ENCODE peak calls at places on chromosomes 7 and 10, in six cellular contexts. X, L, J, F, M and V are unnamed samples.

GRCh38 chr10:117165557-117166419 is 27.7 kb upstream of the VAX1 start:
- DNase-seq in X (peak; percentile 59), L (peak; percentile 20), J (peak; percentile 65), F (peak; percentile 42), M (no peak), V (peak; percentile 56)

GRCh38 chr7:139829654-139830130 is 628 bp downstream of the TBXAS1 start:
- DNase-seq in X (no peak), L (no peak), J (no peak), F (no peak), M (no peak), V (no peak)

GRCh38 chr10:63384001-63384400 is 81.8 kb downstream of the JMJD1C start:
- DNase-seq in X (no peak), L (no peak), J (no peak), F (no peak), M (no peak), V (no peak)

GRCh38 chr7:40008218-40008815 is 58.3 kb downstream of the CDK13 start:
- DNase-seq in X (no peak), L (no peak), J (no peak), F (no peak), M (no peak), V (no peak)

GRCh38 chr10:86500846-86501245 is 20.7 kb downstream of the WAPL start:
- DNase-seq in X (no peak), L (no peak), J (no peak), F (no peak), M (no peak), V (no peak)

GRCh38 chr7:36138209-36138608 is 14.8 kb upstream of the EEPD1 start:
- DNase-seq in X (no peak), L (no peak), J (no peak), F (no peak), M (no peak), V (no peak)

GRCh38 chr7:156224441-156225225 is 412.4 kb upstream of the SHH start:
- DNase-seq in X (no peak), L (no peak), J (no peak), F (no peak), M (no peak), V (no peak)

GRCh38 chr7:126856691-126857291 is 395.9 kb downstream of the GRM8 start:
- DNase-seq in X (no peak), L (no peak), J (no peak), F (peak; percentile 15), M (no peak), V (no peak)

GRCh38 chr10:6694447-6695155 is 114.5 kb upstream of the PRKCQ start:
- DNase-seq in X (no peak), L (no peak), J (no peak), F (no peak), M (no peak), V (no peak)

GRCh38 chr10:86599729-86600128 is 54.6 kb upstream of the OPN4 start:
- DNase-seq in X (peak; percentile 18), L (no peak), J (no peak), F (peak; percentile 39), M (no peak), V (no peak)

GRCh38 chr10:115093286-115093775 is at the start of gene ATRNL1:
- DNase-seq in X (peak; percentile 62), L (peak; percentile 78), J (peak; percentile 61), F (no peak), M (no peak), V (peak; percentile 51)

GRCh38 chr10:98255146-98255877 is 12.7 kb downstream of the LOXL4 start:
- DNase-seq in X (no peak), L (no peak), J (no peak), F (no peak), M (no peak), V (no peak)

GRCh38 chr10:98687685-98688084 is 240.9 kb upstream of the HPS1 start:
- DNase-seq in X (no peak), L (no peak), J (no peak), F (no peak), M (no peak), V (no peak)

GRCh38 chr7:101882595-101883564 is 65.5 kb downstream of the CUX1 start:
- DNase-seq in X (peak; percentile 90), L (peak; percentile 76), J (peak; percentile 79), F (peak; percentile 96), M (peak; percentile 93), V (peak; percentile 22)

GRCh38 chr7:87225696-87226095 is 6.2 kb upstream of the TMEM243 start:
- DNase-seq in X (no peak), L (no peak), J (no peak), F (no peak), M (no peak), V (no peak)

GRCh38 chr10:11830836-11831519 is 7.8 kb downstream of the PROSER2 start:
- DNase-seq in X (peak; percentile 19), L (no peak), J (no peak), F (no peak), M (no peak), V (no peak)

GRCh38 chr7:119065966-119066365 is 841.5 kb downstream of the ANKRD7 start:
- DNase-seq in X (no peak), L (no peak), J (no peak), F (no peak), M (no peak), V (no peak)

GRCh38 chr10:13382759-13383753 is 35.0 kb upstream of the SEPHS1 start:
- DNase-seq in X (peak; percentile 66), L (no peak), J (no peak), F (no peak), M (no peak), V (peak; percentile 87)

GRCh38 chr7:131188367-131189339 is 139.0 kb upstream of the MKLN1 start:
- DNase-seq in X (no peak), L (no peak), J (no peak), F (peak; percentile 61), M (peak; percentile 36), V (no peak)

GRCh38 chr7:112965506-112965905 is 121.1 kb downstream of the GPR85 start:
- DNase-seq in X (no peak), L (no peak), J (no peak), F (no peak), M (no peak), V (no peak)

GRCh38 chr10:121596668-121597503 is 1.4 kb downstream of the FGFR2 start:
- DNase-seq in X (peak; percentile 48), L (peak; percentile 72), J (no peak), F (no peak), M (no peak), V (peak; percentile 54)

GRCh38 chr7:70052691-70053090 is 454.4 kb downstream of the AUTS2 start:
- DNase-seq in X (no peak), L (no peak), J (no peak), F (no peak), M (no peak), V (no peak)

GRCh38 chr10:132677905-132678298 is 108.0 kb downstream of the NKX6-2 start:
- DNase-seq in X (no peak), L (no peak), J (no peak), F (no peak), M (no peak), V (peak; percentile 11)

GRCh38 chr10:517872-518475 is 171.5 kb downstream of the DIP2C start:
- DNase-seq in X (peak; percentile 45), L (no peak), J (no peak), F (no peak), M (no peak), V (peak; percentile 41)

DNA sequence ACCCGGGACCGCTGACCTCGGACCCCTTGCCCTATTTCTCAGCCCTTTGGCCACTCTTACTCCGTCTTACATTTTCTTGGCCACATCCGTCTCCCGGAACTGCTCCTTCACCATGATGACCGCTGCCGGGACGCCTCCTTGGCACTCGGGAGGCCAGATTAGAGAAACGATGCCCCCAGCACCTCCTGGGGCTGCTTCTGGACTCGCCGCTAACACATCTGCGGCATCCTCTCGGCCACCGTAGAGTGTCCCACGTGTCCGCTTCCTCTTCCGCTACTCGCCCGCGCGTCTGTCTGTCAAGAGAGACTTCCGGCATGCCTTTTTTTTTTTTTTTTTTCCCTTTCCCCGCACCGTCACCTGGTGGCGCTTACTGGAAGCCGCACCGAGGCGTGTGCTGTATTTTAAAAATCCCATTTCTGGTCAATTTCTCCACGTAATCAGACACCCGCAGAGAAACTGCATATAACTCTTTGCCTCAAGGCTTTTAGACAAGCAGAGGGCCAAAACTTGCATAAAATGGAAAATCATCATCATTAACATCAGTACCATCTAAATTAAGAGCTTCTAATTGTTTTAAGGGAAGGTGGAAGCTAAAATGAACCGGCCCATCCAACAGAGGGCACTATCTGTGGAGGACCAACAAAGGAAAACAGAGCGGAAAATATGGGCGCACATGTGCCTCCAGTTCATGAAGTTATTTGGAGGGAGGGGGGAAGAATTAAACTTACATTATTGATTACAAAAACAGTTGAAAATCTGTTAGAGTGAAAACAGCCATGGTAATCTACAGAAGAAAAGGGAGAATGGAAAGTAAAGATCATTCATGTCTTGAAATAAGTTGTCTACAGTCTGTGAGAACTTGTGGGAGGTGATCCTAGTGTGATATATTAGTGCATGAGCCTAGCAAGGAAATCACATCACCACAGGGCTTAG is at the start of gene POLR3A:
- DNase-seq in X (peak; percentile 96), L (peak; percentile 95), J (peak; percentile 97), F (peak; percentile 99), M (peak; percentile 94), V (peak; percentile 90)
- TF ChIP-seq POLR2A in X (peak; percentile 57), L (no peak), J (peak; percentile 40), F (peak; percentile 92), M (peak; percentile 46), V (peak; percentile 18)

GRCh38 chr10:8636371-8636770 is 581.9 kb downstream of the GATA3 start:
- DNase-seq in X (no peak), L (no peak), J (no peak), F (no peak), M (no peak), V (no peak)

GRCh38 chr10:8637640-8638039 is 583.2 kb downstream of the GATA3 start:
- DNase-seq in X (no peak), L (no peak), J (no peak), F (no peak), M (no peak), V (no peak)

GRCh38 chr10:8628351-8628750 is 573.9 kb downstream of the GATA3 start:
- DNase-seq in X (no peak), L (no peak), J (no peak), F (no peak), M (no peak), V (no peak)

GRCh38 chr10:8638088-8638672 is 583.7 kb downstream of the GATA3 start:
- DNase-seq in X (no peak), L (no peak), J (no peak), F (no peak), M (no peak), V (no peak)

DNA sequence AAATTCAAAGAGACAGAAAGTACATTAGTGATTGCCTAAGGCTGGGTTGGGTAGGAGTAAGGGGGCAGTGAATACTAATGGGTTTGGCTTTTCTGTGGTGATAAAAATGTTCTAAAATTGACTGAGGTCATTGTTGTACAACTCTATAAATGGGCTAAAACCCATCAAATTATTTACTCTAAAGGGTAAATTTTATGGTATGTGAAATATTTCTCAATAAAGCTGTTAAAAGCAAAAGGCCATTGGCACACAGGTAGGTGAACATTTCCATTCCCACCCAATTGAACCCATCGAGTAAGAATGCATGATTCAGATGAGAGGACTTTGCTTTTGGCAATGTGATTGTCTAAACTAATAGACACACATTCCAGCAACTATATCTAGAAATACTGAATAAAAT is 579.4 kb downstream of the GATA3 start:
- DNase-seq in X (no peak), L (no peak), J (no peak), F (no peak), M (no peak), V (no peak)
- H3K36me3 ChIP-seq in X (no peaks in the 10 kb centered on the region), L (no peaks in the 10 kb centered on the region), J (no peaks in the 10 kb centered on the region), F (no peaks in the 10 kb centered on the region), M (no peaks in the 10 kb centered on the region), V (no peaks in the 10 kb centered on the region)

GRCh38 chr7:117019786-117020604 is 66.7 kb downstream of the ST7 start:
- DNase-seq in X (peak; percentile 71), L (peak; percentile 68), J (peak; percentile 66), F (peak; percentile 92), M (peak; percentile 15), V (peak; percentile 60)
- H3K27ac ChIP-seq in X (peak overlapping the region; percentile 34), L (no peak overlapping the region), J (no peak overlapping the region), F (peak overlapping the region; percentile 53), M (peak overlapping the region; percentile 64), V (no peak overlapping the region)

GRCh38 chr7:150463461-150463860 is 13.0 kb downstream of the GIMAP8 start:
- DNase-seq in X (no peak), L (no peak), J (no peak), F (no peak), M (no peak), V (no peak)
- TF ChIP-seq POLR2A in X (no peak), L (no peak), J (no peak), F (no peak), M (no peak), V (no peak)